ENCODE peak calls at places on chromosomes 13 and 19, in five cellular contexts. One of them, this sample, is unnamed.

GRCh38 chr13:40207110-40207478 is 459.3 kb downstream of the FOXO1 start:
- DNase-seq in ovary: no peak
- DNase-seq in fibroblast of pulmonary artery: no peak
- DNase-seq in WTC11: no peak
- DNase-seq in HFFc6: no peak
- DNase-seq in this sample: no peak

GRCh38 chr13:37418490-37418889 is 180.1 kb downstream of the POSTN start:
- DNase-seq in WTC11: no peak
- DNase-seq in fibroblast of pulmonary artery: peak; percentile 56
- DNase-seq in HFFc6: no peak
- DNase-seq in ovary: no peak
- DNase-seq in this sample: no peak

GRCh38 chr19:30450101-30450500 is 77.9 kb downstream of the ZNF536 start:
- DNase-seq in HFFc6: no peak
- DNase-seq in ovary: peak; percentile 44
- DNase-seq in fibroblast of pulmonary artery: peak; percentile 2
- DNase-seq in WTC11: peak; percentile 46
- DNase-seq in this sample: no peak

GRCh38 chr19:19626516-19627441 is 1.2 kb downstream of the LPAR2 start:
- DNase-seq in WTC11: no peak
- DNase-seq in fibroblast of pulmonary artery: no peak
- DNase-seq in HFFc6: no peak
- DNase-seq in ovary: no peak
- DNase-seq in this sample: no peak

GRCh38 chr19:43624933-43625332 is 5.5 kb upstream of the ZNF428 start:
- DNase-seq in WTC11: peak; percentile 98
- DNase-seq in ovary: no peak
- DNase-seq in HFFc6: no peak
- DNase-seq in fibroblast of pulmonary artery: peak; percentile 56
- DNase-seq in this sample: no peak

GRCh38 chr19:35458821-35459391 is 10.8 kb downstream of the FFAR2 start:
- DNase-seq in WTC11: no peak
- DNase-seq in ovary: no peak
- DNase-seq in fibroblast of pulmonary artery: no peak
- DNase-seq in HFFc6: no peak
- DNase-seq in this sample: peak; percentile 74

GRCh38 chr13:52428295-52428694 is 22.1 kb downstream of the VPS36 start:
- DNase-seq in fibroblast of pulmonary artery: peak; percentile 75
- DNase-seq in HFFc6: peak; percentile 20
- DNase-seq in WTC11: no peak
- DNase-seq in ovary: no peak
- DNase-seq in this sample: no peak

GRCh38 chr19:38073806-38074685 is 150.0 kb downstream of the DPF1 start:
- DNase-seq in fibroblast of pulmonary artery: no peak
- DNase-seq in WTC11: peak; percentile 73
- DNase-seq in HFFc6: no peak
- DNase-seq in ovary: no peak
- DNase-seq in this sample: no peak

GRCh38 chr13:39448831-39449230 is 154.2 kb downstream of the LHFPL6 start:
- DNase-seq in WTC11: no peak
- DNase-seq in ovary: no peak
- DNase-seq in fibroblast of pulmonary artery: no peak
- DNase-seq in HFFc6: no peak
- DNase-seq in this sample: no peak

GRCh38 chr13:111488466-111489132 is 168.2 kb downstream of the TEX29 start:
- DNase-seq in ovary: no peak
- DNase-seq in fibroblast of pulmonary artery: no peak
- DNase-seq in WTC11: no peak
- DNase-seq in HFFc6: no peak
- DNase-seq in this sample: no peak

GRCh38 chr19:3852614-3853254 is 16.1 kb downstream of the ZFR2 start:
- DNase-seq in fibroblast of pulmonary artery: peak; percentile 82
- DNase-seq in WTC11: peak; percentile 31
- DNase-seq in HFFc6: peak; percentile 75
- DNase-seq in ovary: no peak
- DNase-seq in this sample: no peak

GRCh38 chr19:16452321-16452720 is 19.4 kb downstream of the EPS15L1 start:
- DNase-seq in WTC11: no peak
- DNase-seq in ovary: no peak
- DNase-seq in fibroblast of pulmonary artery: no peak
- DNase-seq in HFFc6: no peak
- DNase-seq in this sample: no peak

GRCh38 chr19:9528757-9529336 is 9.6 kb downstream of the ZNF426 start:
- DNase-seq in ovary: no peak
- DNase-seq in HFFc6: peak; percentile 14
- DNase-seq in WTC11: no peak
- DNase-seq in fibroblast of pulmonary artery: peak; percentile 29
- DNase-seq in this sample: no peak

GRCh38 chr13:24684600-24684998 is 4.4 kb downstream of the ATP12A start:
- DNase-seq in fibroblast of pulmonary artery: no peak
- DNase-seq in ovary: no peak
- DNase-seq in WTC11: no peak
- DNase-seq in HFFc6: no peak
- DNase-seq in this sample: no peak

GRCh38 chr13:52780092-52780491 is 40.5 kb upstream of the CNMD start:
- DNase-seq in fibroblast of pulmonary artery: no peak
- DNase-seq in HFFc6: no peak
- DNase-seq in WTC11: no peak
- DNase-seq in ovary: no peak
- DNase-seq in this sample: no peak

GRCh38 chr13:112124100-112124499 is 57.2 kb downstream of the SOX1 start:
- DNase-seq in WTC11: no peak
- DNase-seq in fibroblast of pulmonary artery: no peak
- DNase-seq in ovary: no peak
- DNase-seq in HFFc6: no peak
- DNase-seq in this sample: no peak

GRCh38 chr13:68810660-68811059 is 1297.0 kb upstream of the ATXN8OS start:
- DNase-seq in HFFc6: no peak
- DNase-seq in ovary: no peak
- DNase-seq in fibroblast of pulmonary artery: no peak
- DNase-seq in WTC11: no peak
- DNase-seq in this sample: no peak

GRCh38 chr19:21492932-21493906 is 12.2 kb upstream of the ZNF429 start:
- DNase-seq in WTC11: no peak
- DNase-seq in ovary: no peak
- DNase-seq in fibroblast of pulmonary artery: no peak
- DNase-seq in HFFc6: no peak
- DNase-seq in this sample: no peak

GRCh38 chr13:61410669-61411297 is 4.9 kb downstream of the PCDH20 start:
- DNase-seq in ovary: no peak
- DNase-seq in WTC11: no peak
- DNase-seq in HFFc6: no peak
- DNase-seq in fibroblast of pulmonary artery: peak; percentile 36
- DNase-seq in this sample: no peak

GRCh38 chr19:5326986-5327623 is 13.5 kb downstream of the PTPRS start:
- DNase-seq in HFFc6: no peak
- DNase-seq in fibroblast of pulmonary artery: no peak
- DNase-seq in WTC11: peak; percentile 43
- DNase-seq in ovary: no peak
- DNase-seq in this sample: no peak

GRCh38 chr13:99484405-99484981 is 16.8 kb upstream of the TM9SF2 start:
- DNase-seq in WTC11: no peak
- DNase-seq in HFFc6: no peak
- DNase-seq in fibroblast of pulmonary artery: peak; percentile 77
- DNase-seq in ovary: no peak
- DNase-seq in this sample: no peak

GRCh38 chr19:34989248-34989797 is 10.8 kb upstream of the GRAMD1A start:
- DNase-seq in WTC11: no peak
- DNase-seq in HFFc6: no peak
- DNase-seq in ovary: no peak
- DNase-seq in fibroblast of pulmonary artery: no peak
- DNase-seq in this sample: no peak

GRCh38 chr13:54029226-54029625 is 1000.6 kb downstream of the OLFM4 start:
- DNase-seq in ovary: no peak
- DNase-seq in WTC11: no peak
- DNase-seq in fibroblast of pulmonary artery: no peak
- DNase-seq in HFFc6: no peak
- DNase-seq in this sample: no peak

GRCh38 chr13:41059466-41059865 is 1.8 kb upstream of the WBP4 start:
- DNase-seq in HFFc6: no peak
- DNase-seq in WTC11: no peak
- DNase-seq in fibroblast of pulmonary artery: no peak
- DNase-seq in ovary: no peak
- DNase-seq in this sample: no peak

GRCh38 chr19:18204394-18205179 is 745 bp upstream of the RAB3A start:
- DNase-seq in WTC11: peak; percentile 77
- DNase-seq in fibroblast of pulmonary artery: no peak
- DNase-seq in HFFc6: no peak
- DNase-seq in ovary: peak; percentile 77
- DNase-seq in this sample: no peak

GRCh38 chr13:31207630-31208549 is 8.1 kb downstream of the B3GLCT start:
- DNase-seq in ovary: peak; percentile 65
- DNase-seq in WTC11: no peak
- DNase-seq in fibroblast of pulmonary artery: peak; percentile 77
- DNase-seq in HFFc6: peak; percentile 10
- DNase-seq in this sample: no peak

GRCh38 chr19:18340237-18340989 is at the start of gene PGPEP1:
- DNase-seq in fibroblast of pulmonary artery: peak; percentile 61
- DNase-seq in ovary: peak; percentile 66
- DNase-seq in WTC11: peak; percentile 81
- DNase-seq in HFFc6: peak; percentile 35
- DNase-seq in this sample: no peak

GRCh38 chr13:107275312-107275711 is 707.4 kb upstream of the ARGLU1 start:
- DNase-seq in ovary: no peak
- DNase-seq in HFFc6: no peak
- DNase-seq in fibroblast of pulmonary artery: no peak
- DNase-seq in WTC11: no peak
- DNase-seq in this sample: no peak

GRCh38 chr19:15595069-15595468 is 19.9 kb upstream of the CYP4F8 start:
- DNase-seq in ovary: no peak
- DNase-seq in HFFc6: no peak
- DNase-seq in WTC11: no peak
- DNase-seq in fibroblast of pulmonary artery: no peak
- DNase-seq in this sample: peak; percentile 83

GRCh38 chr13:110166598-110166997 is 140.4 kb downstream of the COL4A1 start:
- DNase-seq in ovary: no peak
- DNase-seq in HFFc6: no peak
- DNase-seq in WTC11: no peak
- DNase-seq in fibroblast of pulmonary artery: no peak
- DNase-seq in this sample: no peak

GRCh38 chr13:97582170-97582569 is 148.2 kb downstream of the RAP2A start:
- DNase-seq in fibroblast of pulmonary artery: no peak
- DNase-seq in HFFc6: no peak
- DNase-seq in WTC11: no peak
- DNase-seq in ovary: no peak
- DNase-seq in this sample: no peak

GRCh38 chr13:65855276-65855675 is 1374.9 kb downstream of the PCDH9 start:
- DNase-seq in WTC11: no peak
- DNase-seq in fibroblast of pulmonary artery: peak; percentile 39
- DNase-seq in HFFc6: no peak
- DNase-seq in ovary: no peak
- DNase-seq in this sample: no peak

GRCh38 chr19:32719611-32720059 is at the start of gene TDRD12:
- DNase-seq in HFFc6: no peak
- DNase-seq in WTC11: peak; percentile 70
- DNase-seq in fibroblast of pulmonary artery: no peak
- DNase-seq in ovary: no peak
- DNase-seq in this sample: no peak

GRCh38 chr19:11448410-11448809 is 13.0 kb downstream of the PRKCSH start:
- DNase-seq in fibroblast of pulmonary artery: no peak
- DNase-seq in HFFc6: no peak
- DNase-seq in WTC11: no peak
- DNase-seq in ovary: no peak
- DNase-seq in this sample: no peak

DNA sequence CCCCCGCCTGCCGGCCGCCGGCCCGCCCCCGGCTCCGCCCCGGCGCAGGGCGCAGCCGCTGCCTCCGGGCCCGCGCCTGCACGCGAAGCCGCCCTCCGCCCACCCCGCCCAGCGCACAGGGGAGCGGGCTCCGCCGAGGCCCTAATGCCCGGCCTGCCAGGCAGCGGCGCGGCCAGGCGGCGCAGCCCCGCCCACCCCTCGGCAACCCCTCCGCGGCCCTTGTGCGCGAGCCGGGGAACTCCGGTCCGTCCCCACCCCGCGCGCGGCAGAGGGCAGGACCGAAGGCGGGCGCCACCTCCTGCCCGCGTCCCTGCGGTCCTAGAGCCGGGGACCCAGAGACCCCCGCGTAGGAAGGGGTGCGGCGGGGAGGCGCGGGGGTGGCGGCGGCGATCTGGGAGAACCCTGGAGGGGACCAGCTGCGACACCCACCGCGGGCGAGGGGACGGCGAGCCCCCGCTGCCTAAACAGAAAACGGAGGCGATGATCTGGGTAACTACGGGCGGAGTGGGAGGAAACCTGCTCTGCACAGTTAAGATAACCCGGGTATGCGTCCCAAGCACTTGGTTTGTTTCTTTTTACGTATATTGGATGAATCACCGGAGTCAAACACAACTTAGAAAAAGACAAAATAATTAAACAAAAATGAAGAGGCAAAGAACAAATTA is 351 bp upstream of the USP12 start:
- DNase-seq in ovary: peak; percentile 87
- DNase-seq in HFFc6: peak; percentile 86
- DNase-seq in fibroblast of pulmonary artery: peak; percentile 94
- DNase-seq in WTC11: peak; percentile 91
- DNase-seq in this sample: peak; percentile 62
- TF ChIP-seq CTCF in ovary: no peak
- TF ChIP-seq CTCF in HFFc6: peak; percentile 39
- TF ChIP-seq CTCF in fibroblast of pulmonary artery: no peak
- TF ChIP-seq CTCF in WTC11: no peak
- TF ChIP-seq CTCF in this sample: no peak

GRCh38 chr19:1451916-1452801 is 2.2 kb downstream of the APC2 start:
- DNase-seq in fibroblast of pulmonary artery: no peak
- DNase-seq in HFFc6: no peak
- DNase-seq in ovary: no peak
- DNase-seq in WTC11: peak; percentile 61
- DNase-seq in this sample: no peak
- TF ChIP-seq CTCF in fibroblast of pulmonary artery: no peak
- TF ChIP-seq CTCF in HFFc6: no peak
- TF ChIP-seq CTCF in ovary: no peak
- TF ChIP-seq CTCF in WTC11: no peak
- TF ChIP-seq CTCF in this sample: no peak

GRCh38 chr19:41431426-41432386 is 4.5 kb upstream of the B3GNT8 start:
- DNase-seq in WTC11: no peak
- DNase-seq in fibroblast of pulmonary artery: peak; percentile 52
- DNase-seq in HFFc6: peak; percentile 46
- DNase-seq in ovary: no peak
- DNase-seq in this sample: no peak
- TF ChIP-seq CTCF in WTC11: no peak
- TF ChIP-seq CTCF in fibroblast of pulmonary artery: peak; percentile 40
- TF ChIP-seq CTCF in HFFc6: peak; percentile 72
- TF ChIP-seq CTCF in ovary: no peak
- TF ChIP-seq CTCF in this sample: no peak

GRCh38 chr13:92074658-92075057 is 676.2 kb downstream of the GPC5 start:
- DNase-seq in fibroblast of pulmonary artery: peak; percentile 11
- DNase-seq in WTC11: peak; percentile 16
- DNase-seq in HFFc6: no peak
- DNase-seq in ovary: no peak
- DNase-seq in this sample: peak; percentile 32
- TF ChIP-seq CTCF in fibroblast of pulmonary artery: peak; percentile 37
- TF ChIP-seq CTCF in WTC11: peak; percentile 12
- TF ChIP-seq CTCF in HFFc6: peak; percentile 17
- TF ChIP-seq CTCF in ovary: no peak
- TF ChIP-seq CTCF in this sample: peak; percentile 84